ENCODE peak calls at places on chromosomes 11 and 22, in six cellular contexts. One of them, this sample, is unnamed.

GRCh38 chr11:73760066-73760679 is 701 bp downstream of the RAB6A start:
- DNase-seq in tibial nerve: peak; percentile 22
- DNase-seq in upper lobe of right lung: peak; percentile 81
- DNase-seq in B cell: no peak
- DNase-seq in psoas muscle: peak; percentile 54
- DNase-seq in heart right ventricle: peak; percentile 56
- DNase-seq in this sample: peak; percentile 48

GRCh38 chr11:65308281-65308891 is 6.3 kb upstream of the CDC42EP2 start:
- DNase-seq in tibial nerve: no peak
- DNase-seq in upper lobe of right lung: peak; percentile 73
- DNase-seq in B cell: no peak
- DNase-seq in psoas muscle: no peak
- DNase-seq in heart right ventricle: peak; percentile 72
- DNase-seq in this sample: peak; percentile 52

GRCh38 chr11:122898799-122899198 is 16.2 kb downstream of the JHY start:
- DNase-seq in tibial nerve: no peak
- DNase-seq in upper lobe of right lung: no peak
- DNase-seq in B cell: no peak
- DNase-seq in psoas muscle: no peak
- DNase-seq in heart right ventricle: no peak
- DNase-seq in this sample: no peak

GRCh38 chr22:39534591-39535301 is 2.2 kb upstream of the RPS19BP1 start:
- DNase-seq in tibial nerve: peak; percentile 91
- DNase-seq in upper lobe of right lung: peak; percentile 89
- DNase-seq in B cell: peak; percentile 88
- DNase-seq in psoas muscle: peak; percentile 86
- DNase-seq in heart right ventricle: peak; percentile 87
- DNase-seq in this sample: peak; percentile 87

GRCh38 chr11:5288912-5289525 is 12.7 kb downstream of the OR51B4 start:
- DNase-seq in tibial nerve: no peak
- DNase-seq in upper lobe of right lung: no peak
- DNase-seq in B cell: no peak
- DNase-seq in psoas muscle: no peak
- DNase-seq in heart right ventricle: no peak
- DNase-seq in this sample: no peak

GRCh38 chr11:102061276-102061675 is 14.0 kb downstream of the CFAP300 start:
- DNase-seq in tibial nerve: no peak
- DNase-seq in upper lobe of right lung: no peak
- DNase-seq in B cell: no peak
- DNase-seq in psoas muscle: no peak
- DNase-seq in heart right ventricle: no peak
- DNase-seq in this sample: no peak

GRCh38 chr11:19183641-19184040 is 18.1 kb downstream of the CSRP3 start:
- DNase-seq in tibial nerve: no peak
- DNase-seq in upper lobe of right lung: no peak
- DNase-seq in B cell: no peak
- DNase-seq in psoas muscle: no peak
- DNase-seq in heart right ventricle: no peak
- DNase-seq in this sample: no peak

GRCh38 chr11:83025267-83025704 is 46.4 kb downstream of the RAB30 start:
- DNase-seq in tibial nerve: no peak
- DNase-seq in upper lobe of right lung: no peak
- DNase-seq in B cell: no peak
- DNase-seq in psoas muscle: no peak
- DNase-seq in heart right ventricle: no peak
- DNase-seq in this sample: no peak

GRCh38 chr22:29172216-29172615 is 33.5 kb upstream of the EMID1 start:
- DNase-seq in tibial nerve: no peak
- DNase-seq in upper lobe of right lung: peak; percentile 39
- DNase-seq in B cell: no peak
- DNase-seq in psoas muscle: no peak
- DNase-seq in heart right ventricle: no peak
- DNase-seq in this sample: no peak

GRCh38 chr11:2480874-2481220 is 36.0 kb downstream of the KCNQ1 start:
- DNase-seq in tibial nerve: no peak
- DNase-seq in upper lobe of right lung: peak; percentile 66
- DNase-seq in B cell: peak; percentile 22
- DNase-seq in psoas muscle: no peak
- DNase-seq in heart right ventricle: no peak
- DNase-seq in this sample: no peak

GRCh38 chr22:39367040-39367439 is 17.2 kb downstream of the SYNGR1 start:
- DNase-seq in tibial nerve: no peak
- DNase-seq in upper lobe of right lung: no peak
- DNase-seq in B cell: no peak
- DNase-seq in psoas muscle: no peak
- DNase-seq in heart right ventricle: no peak
- DNase-seq in this sample: no peak

GRCh38 chr11:95520765-95521542 is 268.6 kb downstream of the FAM76B start:
- DNase-seq in tibial nerve: no peak
- DNase-seq in upper lobe of right lung: no peak
- DNase-seq in B cell: no peak
- DNase-seq in psoas muscle: no peak
- DNase-seq in heart right ventricle: no peak
- DNase-seq in this sample: no peak

GRCh38 chr22:19848298-19849224 is 6.1 kb downstream of the GNB1L start:
- DNase-seq in tibial nerve: no peak
- DNase-seq in upper lobe of right lung: peak; percentile 79
- DNase-seq in B cell: no peak
- DNase-seq in psoas muscle: peak; percentile 62
- DNase-seq in heart right ventricle: no peak
- DNase-seq in this sample: peak; percentile 21

GRCh38 chr22:37669586-37669985 is 5.8 kb upstream of the LGALS1 start:
- DNase-seq in tibial nerve: no peak
- DNase-seq in upper lobe of right lung: no peak
- DNase-seq in B cell: no peak
- DNase-seq in psoas muscle: no peak
- DNase-seq in heart right ventricle: no peak
- DNase-seq in this sample: no peak

GRCh38 chr11:11382858-11383532 is 29.9 kb upstream of the CSNK2A3 start:
- DNase-seq in tibial nerve: no peak
- DNase-seq in upper lobe of right lung: no peak
- DNase-seq in B cell: no peak
- DNase-seq in psoas muscle: no peak
- DNase-seq in heart right ventricle: no peak
- DNase-seq in this sample: no peak

GRCh38 chr22:29574762-29575450 is 6.0 kb downstream of the NIPSNAP1 start:
- DNase-seq in tibial nerve: no peak
- DNase-seq in upper lobe of right lung: no peak
- DNase-seq in B cell: no peak
- DNase-seq in psoas muscle: no peak
- DNase-seq in heart right ventricle: no peak
- DNase-seq in this sample: no peak

GRCh38 chr22:44450503-44450902 is 47.5 kb downstream of the RTL6 start:
- DNase-seq in tibial nerve: no peak
- DNase-seq in upper lobe of right lung: peak; percentile 46
- DNase-seq in B cell: no peak
- DNase-seq in psoas muscle: no peak
- DNase-seq in heart right ventricle: no peak
- DNase-seq in this sample: no peak

GRCh38 chr11:15615412-15616096 is 500.8 kb downstream of the INSC start:
- DNase-seq in tibial nerve: no peak
- DNase-seq in upper lobe of right lung: no peak
- DNase-seq in B cell: no peak
- DNase-seq in psoas muscle: no peak
- DNase-seq in heart right ventricle: no peak
- DNase-seq in this sample: no peak

GRCh38 chr11:47552086-47552580 is 799 bp downstream of the CELF1 start:
- DNase-seq in tibial nerve: no peak
- DNase-seq in upper lobe of right lung: peak; percentile 72
- DNase-seq in B cell: no peak
- DNase-seq in psoas muscle: peak; percentile 34
- DNase-seq in heart right ventricle: no peak
- DNase-seq in this sample: no peak

DNA sequence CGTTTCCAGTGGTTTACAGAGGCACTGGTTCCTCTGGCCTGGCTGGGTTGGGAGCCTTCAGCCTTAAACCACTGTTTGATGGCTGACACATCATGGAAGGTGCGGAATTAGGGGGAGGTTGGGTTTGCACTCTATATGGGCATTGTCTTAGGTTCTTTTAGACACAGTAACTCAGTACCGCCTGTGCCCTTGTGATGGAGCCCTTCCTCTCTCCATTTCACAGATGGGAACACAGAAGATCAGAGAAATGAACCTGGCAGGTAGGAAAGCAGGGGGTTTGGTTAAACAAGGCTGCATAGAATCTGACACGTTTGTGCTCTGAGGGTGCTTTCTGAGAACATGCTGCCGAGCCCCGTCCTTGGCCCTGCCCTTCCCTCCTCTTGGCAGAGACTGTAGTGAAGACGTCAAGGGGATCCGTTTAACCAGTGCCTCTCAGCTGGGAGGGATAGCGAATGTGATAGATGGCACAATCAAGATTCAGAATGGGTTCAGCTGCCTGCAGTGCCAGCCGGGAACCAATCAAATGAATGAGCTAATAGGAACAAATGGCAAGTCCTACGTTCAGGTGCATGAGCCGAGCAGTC is 228.6 kb downstream of the TBC1D22A start:
- DNase-seq in tibial nerve: no peak
- DNase-seq in upper lobe of right lung: no peak
- DNase-seq in B cell: no peak
- DNase-seq in psoas muscle: no peak
- DNase-seq in heart right ventricle: no peak
- DNase-seq in this sample: peak; percentile 25
- TF ChIP-seq CTCF in tibial nerve: no peak
- TF ChIP-seq CTCF in upper lobe of right lung: no peak
- TF ChIP-seq CTCF in B cell: no peak
- TF ChIP-seq CTCF in psoas muscle: no peak
- TF ChIP-seq CTCF in heart right ventricle: no peak
- TF ChIP-seq CTCF in this sample: no peak

GRCh38 chr22:49237703-49238102 is 590.0 kb downstream of the BRD1 start:
- DNase-seq in tibial nerve: no peak
- DNase-seq in upper lobe of right lung: no peak
- DNase-seq in B cell: no peak
- DNase-seq in psoas muscle: no peak
- DNase-seq in heart right ventricle: no peak
- DNase-seq in this sample: no peak

GRCh38 chr22:49237279-49237678 is 590.4 kb downstream of the BRD1 start:
- DNase-seq in tibial nerve: no peak
- DNase-seq in upper lobe of right lung: no peak
- DNase-seq in B cell: no peak
- DNase-seq in psoas muscle: no peak
- DNase-seq in heart right ventricle: no peak
- DNase-seq in this sample: no peak

GRCh38 chr22:49240016-49240380 is 587.7 kb downstream of the BRD1 start:
- DNase-seq in tibial nerve: no peak
- DNase-seq in upper lobe of right lung: no peak
- DNase-seq in B cell: no peak
- DNase-seq in psoas muscle: no peak
- DNase-seq in heart right ventricle: no peak
- DNase-seq in this sample: no peak

GRCh38 chr22:49239264-49240015 is 588.2 kb downstream of the BRD1 start:
- DNase-seq in tibial nerve: no peak
- DNase-seq in upper lobe of right lung: no peak
- DNase-seq in B cell: no peak
- DNase-seq in psoas muscle: no peak
- DNase-seq in heart right ventricle: no peak
- DNase-seq in this sample: no peak

DNA sequence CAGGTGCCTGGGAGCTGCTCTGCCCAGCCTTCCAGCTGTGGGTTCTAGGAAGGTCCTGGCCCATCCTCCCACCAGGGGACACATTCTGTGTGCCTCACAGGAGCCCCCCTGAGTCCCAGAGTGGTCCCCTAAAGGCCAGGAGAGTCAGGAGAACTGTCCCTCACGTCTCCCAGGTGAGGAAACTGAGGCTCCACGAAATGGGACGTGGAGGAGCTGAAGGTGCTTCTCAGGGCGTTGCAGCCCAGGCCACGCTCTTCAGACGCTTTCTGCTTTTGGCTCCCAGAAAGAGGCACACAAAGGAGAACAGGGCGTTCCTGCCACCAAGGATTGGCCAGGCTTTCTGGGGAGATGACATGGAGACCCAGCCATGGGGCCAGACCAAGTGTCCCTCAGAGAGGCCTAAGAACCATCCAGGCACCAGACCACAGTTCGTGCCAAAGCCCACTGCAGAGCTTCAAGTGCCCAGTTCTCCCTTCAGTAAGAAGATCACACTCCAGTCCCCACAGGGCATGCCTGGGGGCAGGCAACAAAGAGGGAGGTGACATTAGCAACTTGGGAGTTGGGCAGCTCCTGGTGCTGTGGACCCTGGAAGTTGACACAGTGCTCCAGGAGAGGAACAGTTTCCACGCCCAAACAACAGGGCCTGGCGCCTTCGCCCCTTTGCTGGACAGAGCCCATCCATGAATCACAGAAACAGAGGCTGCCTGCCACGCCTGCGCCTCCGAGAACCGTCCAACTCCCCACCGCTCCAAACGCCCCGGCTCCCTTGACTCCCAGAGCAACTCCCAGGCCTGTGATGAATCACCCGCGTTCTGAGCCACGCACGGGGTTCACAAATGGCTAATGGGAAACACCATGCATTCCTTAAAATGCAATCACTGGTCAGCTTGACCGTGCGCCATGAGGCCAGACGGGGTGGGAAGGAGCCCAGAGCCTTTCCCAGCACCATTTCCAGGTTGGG is 589.2 kb downstream of the BRD1 start:
- DNase-seq in tibial nerve: no peak
- DNase-seq in upper lobe of right lung: no peak
- DNase-seq in B cell: no peak
- DNase-seq in psoas muscle: no peak
- DNase-seq in heart right ventricle: no peak
- DNase-seq in this sample: no peak
- TF ChIP-seq CTCF in tibial nerve: no peak
- TF ChIP-seq CTCF in upper lobe of right lung: no peak
- TF ChIP-seq CTCF in B cell: no peak
- TF ChIP-seq CTCF in psoas muscle: no peak
- TF ChIP-seq CTCF in heart right ventricle: no peak
- TF ChIP-seq CTCF in this sample: no peak

GRCh38 chr22:30753701-30754100 is 59.0 kb downstream of the OSBP2 start:
- DNase-seq in tibial nerve: no peak
- DNase-seq in upper lobe of right lung: no peak
- DNase-seq in B cell: no peak
- DNase-seq in psoas muscle: no peak
- DNase-seq in heart right ventricle: no peak
- DNase-seq in this sample: no peak

GRCh38 chr22:30752771-30753170 is 58.1 kb downstream of the OSBP2 start:
- DNase-seq in tibial nerve: no peak
- DNase-seq in upper lobe of right lung: no peak
- DNase-seq in B cell: no peak
- DNase-seq in psoas muscle: no peak
- DNase-seq in heart right ventricle: no peak
- DNase-seq in this sample: no peak

GRCh38 chr22:30754971-30755759 is 60.5 kb downstream of the OSBP2 start:
- DNase-seq in tibial nerve: peak; percentile 43
- DNase-seq in upper lobe of right lung: no peak
- DNase-seq in B cell: peak; percentile 42
- DNase-seq in psoas muscle: no peak
- DNase-seq in heart right ventricle: no peak
- DNase-seq in this sample: peak; percentile 83

GRCh38 chr22:30754521-30754920 is 59.8 kb downstream of the OSBP2 start:
- DNase-seq in tibial nerve: no peak
- DNase-seq in upper lobe of right lung: no peak
- DNase-seq in B cell: no peak
- DNase-seq in psoas muscle: no peak
- DNase-seq in heart right ventricle: no peak
- DNase-seq in this sample: no peak

GRCh38 chr22:30755760-30756124 is 61.1 kb downstream of the OSBP2 start:
- DNase-seq in tibial nerve: no peak
- DNase-seq in upper lobe of right lung: no peak
- DNase-seq in B cell: no peak
- DNase-seq in psoas muscle: no peak
- DNase-seq in heart right ventricle: no peak
- DNase-seq in this sample: no peak
- TF ChIP-seq CTCF in tibial nerve: no peak
- TF ChIP-seq CTCF in upper lobe of right lung: no peak
- TF ChIP-seq CTCF in B cell: no peak
- TF ChIP-seq CTCF in psoas muscle: no peak
- TF ChIP-seq CTCF in heart right ventricle: no peak
- TF ChIP-seq CTCF in this sample: no peak

GRCh38 chr22:32828150-32828549 is 26.6 kb downstream of the TIMP3 start:
- DNase-seq in tibial nerve: no peak
- DNase-seq in upper lobe of right lung: no peak
- DNase-seq in B cell: no peak
- DNase-seq in psoas muscle: no peak
- DNase-seq in heart right ventricle: no peak
- DNase-seq in this sample: no peak
- TF ChIP-seq CTCF in tibial nerve: peak; percentile 24
- TF ChIP-seq CTCF in upper lobe of right lung: peak; percentile 23
- TF ChIP-seq CTCF in B cell: no peak
- TF ChIP-seq CTCF in psoas muscle: peak; percentile 26
- TF ChIP-seq CTCF in heart right ventricle: no peak
- TF ChIP-seq CTCF in this sample: no peak

This sample was measured in GM13976.